ENCODE peak calls at places on chromosomes 1 and 21, in six cellular contexts. L is esophagus muscularis mucosa, Y is tibial nerve, H is hepatocyte, B is thyroid gland, E is lung. N is an unnamed sample.

GRCh38 chr1:221350091-221350490 is 391.8 kb downstream of the DUSP10 start:
- DNase-seq in B (no peak), Y (no peak), L (no peak), E (no peak), H (no peak), N (no peak)

GRCh38 chr1:227891223-227891954 is 56.3 kb downstream of the WNT9A start:
- DNase-seq in E (no peak), L (peak), Y (peak), H (no peak), B (no peak), N (peak)

GRCh38 chr1:99227498-99227897 is 36.8 kb upstream of the PLPPR4 start:
- DNase-seq in L (no peak), B (no peak), E (no peak), Y (no peak), H (no peak), N (no peak)

GRCh38 chr1:187527346-187527745 is 698.6 kb downstream of the PLA2G4A start:
- DNase-seq in H (no peak), Y (no peak), B (no peak), L (no peak), E (no peak), N (no peak)

GRCh38 chr1:246724725-246725095 is 501 bp downstream of the SCCPDH start:
- DNase-seq in E (no peak), Y (no peak), H (peak), L (no peak), B (no peak), N (peak)

GRCh38 chr1:228478912-228479665 is 8.1 kb upstream of the RNF187 start:
- DNase-seq in Y (no peak), H (no peak), L (no peak), B (no peak), E (no peak), N (no peak)

GRCh38 chr1:152906023-152906565 is 2.3 kb upstream of the IVL start:
- DNase-seq in L (peak), H (no peak), E (no peak), Y (no peak), B (no peak), N (peak)

GRCh38 chr1:64396817-64397216 is 73.1 kb upstream of the CACHD1 start:
- DNase-seq in E (no peak), L (no peak), B (no peak), Y (no peak), H (no peak), N (no peak)

GRCh38 chr1:19432943-19433609 is 52.3 kb downstream of the CAPZB start:
- DNase-seq in Y (no peak), E (no peak), B (no peak), L (no peak), H (peak), N (no peak)

GRCh38 chr1:7046314-7046713 is 261.1 kb downstream of the CAMTA1 start:
- DNase-seq in L (no peak), B (peak), H (peak), Y (no peak), E (no peak), N (peak)

GRCh38 chr21:34889537-34890257 is 159.4 kb downstream of the RUNX1 start:
- DNase-seq in E (peak), Y (peak), B (peak), H (peak), L (peak), N (peak)

GRCh38 chr1:60970081-60970509 is 112.3 kb upstream of the NFIA start:
- DNase-seq in Y (no peak), L (no peak), E (no peak), B (peak), H (peak), N (no peak)

GRCh38 chr1:109383087-109383779 is 14.5 kb downstream of the SORT1 start:
- DNase-seq in L (no peak), Y (no peak), E (no peak), B (peak), H (no peak), N (no peak)

GRCh38 chr1:66563094-66563800 is 29.3 kb downstream of the SGIP1 start:
- DNase-seq in B (no peak), E (no peak), Y (no peak), H (peak), L (no peak), N (no peak)

GRCh38 chr1:167090289-167090942 is at the start of gene GPA33:
- DNase-seq in H (peak), L (no peak), E (no peak), B (no peak), Y (no peak), N (no peak)

GRCh38 chr1:205421728-205422127 is at the start of gene LEMD1:
- DNase-seq in E (no peak), Y (no peak), H (no peak), L (no peak), B (no peak), N (no peak)
- H3K27ac ChIP-seq in E (no peak), Y (no peak), H (no peak), L (no peak), B (no peak), N (no peak)

DNA sequence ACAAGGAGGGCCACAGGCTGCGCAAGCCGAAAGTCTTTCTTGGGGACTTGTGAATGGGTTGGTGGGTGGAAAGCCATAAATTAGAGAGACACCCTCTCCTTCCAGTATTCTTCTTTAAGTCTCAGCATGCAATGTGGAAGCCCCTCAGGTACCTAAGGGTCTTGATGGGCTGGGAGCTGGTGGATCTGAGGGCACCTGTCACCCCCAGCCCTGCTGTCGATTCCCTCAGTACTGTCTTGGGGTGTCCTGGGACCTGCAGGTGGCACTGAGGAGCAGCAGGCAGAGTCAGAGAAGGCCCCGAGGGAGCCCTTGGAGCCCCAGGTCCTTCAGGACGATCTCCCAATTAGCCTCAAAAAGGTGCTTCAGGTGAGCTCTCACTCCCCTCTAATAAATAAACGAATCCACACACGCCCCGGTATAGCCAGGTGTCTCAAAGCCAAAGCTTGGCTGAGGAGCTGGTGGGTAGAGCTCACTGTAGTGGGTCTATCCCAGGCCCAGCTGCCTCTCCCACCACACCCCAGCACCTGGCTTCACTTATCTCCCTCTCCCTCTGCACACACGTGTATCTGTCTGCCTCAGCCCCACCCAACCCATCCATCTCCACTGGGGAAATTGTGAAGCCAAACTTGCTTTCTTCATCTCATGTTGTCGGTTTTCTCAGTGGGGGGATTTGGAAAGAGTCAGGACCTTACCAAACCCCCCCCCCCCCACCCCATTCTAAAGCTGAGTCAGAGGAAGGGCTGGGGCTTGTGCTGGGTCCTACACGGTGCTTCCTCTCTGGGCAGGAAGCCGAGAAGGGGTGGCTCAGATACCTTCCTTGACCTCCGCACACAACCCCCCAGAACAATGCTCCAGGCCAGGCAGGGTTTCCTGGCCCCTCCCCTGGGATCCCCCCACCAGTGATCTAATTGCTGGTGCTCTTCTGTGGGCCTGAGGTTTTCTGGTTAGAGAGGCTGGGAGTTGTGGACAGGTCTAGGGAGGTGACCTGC is 1.6 kb downstream of the ADAM15 start:
- DNase-seq in E (no peak), L (no peak), H (no peak), Y (no peak), B (peak), N (peak)
- H3K4me3 ChIP-seq in E (peak), L (peak), H (no peak), Y (peak), B (peak), N (no peak)

DNA sequence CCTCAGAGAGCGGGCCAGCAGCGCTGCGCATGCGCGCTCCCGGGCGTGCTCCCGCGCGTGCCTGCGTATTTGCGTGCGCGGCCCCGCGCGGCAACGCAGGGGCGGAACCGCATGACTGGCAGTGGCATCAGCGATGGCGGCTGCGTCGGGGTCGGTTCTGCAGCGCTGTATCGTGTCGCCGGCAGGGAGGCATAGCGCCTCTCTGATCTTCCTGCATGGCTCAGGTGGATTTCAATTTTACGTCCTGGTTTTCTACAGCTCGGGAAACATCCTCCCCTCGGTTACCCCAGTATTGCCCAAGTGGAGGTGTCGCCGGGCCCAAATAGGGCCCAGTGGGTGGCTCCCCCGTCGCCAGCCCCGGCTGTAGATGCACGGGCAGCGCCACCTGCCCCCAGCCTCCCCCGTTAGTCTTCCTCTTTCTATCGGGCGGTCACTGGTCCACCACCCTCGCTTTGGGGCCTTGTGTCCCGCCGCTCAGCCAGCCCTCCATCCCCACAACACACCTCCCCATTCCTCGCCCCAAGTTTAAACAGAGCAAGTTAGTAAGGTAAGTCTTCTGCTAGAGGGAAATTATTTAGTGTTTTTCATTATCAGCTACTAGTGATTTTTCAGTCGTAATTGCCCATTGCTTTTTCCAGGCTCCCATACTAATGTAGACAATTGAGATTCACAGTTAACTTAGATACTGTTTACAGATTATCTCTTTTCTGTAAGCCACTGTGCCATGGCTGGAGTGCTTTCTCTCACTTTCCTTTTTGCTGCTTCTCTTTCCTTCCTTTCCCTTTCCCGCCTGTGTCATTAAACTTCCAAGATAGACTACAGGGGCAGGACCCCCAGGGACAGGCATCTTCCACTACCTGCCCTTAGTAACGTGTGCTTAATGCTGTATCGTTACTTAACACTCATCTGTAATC is at the start of gene LYPLAL1:
- DNase-seq in Y (peak), B (peak), L (peak), E (peak), H (peak), N (peak)
- TF ChIP-seq CTCF in Y (peak), B (no peak), L (no peak), E (no peak), H (no peak), N (no peak)

DNA sequence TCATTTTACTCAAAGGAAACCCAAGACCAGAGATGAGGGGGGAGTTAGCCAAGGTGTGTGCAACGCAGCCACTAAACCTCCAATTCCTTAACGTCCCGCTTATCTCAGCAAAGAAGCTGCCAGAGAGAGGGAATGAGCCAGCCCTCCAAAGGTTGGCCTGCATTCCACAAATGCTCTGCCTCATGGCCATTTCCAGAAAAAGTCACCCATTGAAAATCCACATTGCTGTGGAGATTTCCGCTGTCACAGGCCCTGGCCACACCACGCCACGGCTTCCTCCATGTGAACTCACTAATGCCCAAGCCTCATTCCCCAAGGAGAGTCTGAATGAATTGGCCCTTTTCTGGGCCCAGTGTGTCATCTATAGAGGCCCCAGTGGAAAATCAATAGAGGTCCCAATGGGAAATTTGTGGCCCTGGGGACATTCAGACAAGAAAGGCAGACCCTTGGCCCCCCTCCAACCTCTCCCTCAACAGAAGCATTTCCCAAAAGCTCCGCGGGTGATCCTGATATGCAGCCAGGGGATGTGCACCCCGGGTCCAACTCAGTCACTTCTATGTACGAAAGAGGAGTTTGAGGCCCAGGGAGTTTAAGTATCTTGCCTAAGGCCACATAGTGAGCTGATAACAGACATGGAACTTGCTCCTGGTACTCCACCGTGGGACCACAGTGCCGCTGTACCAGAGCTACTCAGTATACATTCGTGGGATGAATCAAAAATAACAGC is 8.8 kb downstream of the EPHA2 start:
- DNase-seq in H (no peak), B (peak), Y (no peak), L (no peak), E (no peak), N (peak)
- H3K27ac ChIP-seq in H (peak), B (peak), Y (peak), L (peak), E (peak), N (peak)

GRCh38 chr1:5709461-5709860 is 282.8 kb downstream of the NPHP4 start:
- DNase-seq in Y (no peak), B (no peak), L (no peak), E (no peak), H (no peak), N (no peak)
- H3K4me3 ChIP-seq in Y (no peak), B (no peak), L (no peak), E (no peak), H (no peak), N (no peak)

N was measured in body of pancreas.